ENCODE peak calls at places on chromosome 19, in ten cellular contexts. N is retinal pigment epithelial cell, R is AG10803, E is heart left ventricle, P is neural progenitor cell, S is fibroblast of mammary gland, C is psoas muscle, J is progenitor cell of endocrine pancreas, K is GM12878, U is BE2C. T is an unnamed sample.

GRCh38 chr19:7699422-7700127 is 2.4 kb downstream of the FCER2 start:
- DNase-seq in N (no peak), R (no peak), E (no peak), P (no peak), S (peak), C (no peak), J (no peak), K (peak), U (no peak), T (peak)

GRCh38 chr19:58407658-58408151 is 744 bp upstream of the ZNF584 start:
- DNase-seq in N (no peak), R (no peak), E (no peak), P (peak), S (peak), C (no peak), J (no peak), K (no peak), U (no peak), T (no peak)

GRCh38 chr19:1837625-1838105 is 10.6 kb downstream of the REXO1 start:
- DNase-seq in N (no peak), R (no peak), E (no peak), P (peak), S (peak), C (no peak), J (peak), K (no peak), U (peak), T (peak)

GRCh38 chr19:46860846-46861690 is at the start of gene ARHGAP35:
- DNase-seq in N (no peak), R (no peak), E (peak), P (no peak), S (no peak), C (no peak), J (no peak), K (no peak), U (no peak), T (peak)

GRCh38 chr19:56601375-56601774 is 6.3 kb downstream of the ZNF71 start:
- DNase-seq in N (no peak), R (no peak), E (no peak), P (no peak), S (peak), C (no peak), J (no peak), K (no peak), U (no peak), T (peak)

GRCh38 chr19:41646589-41647204 is 19.8 kb upstream of the CEACAM4 start:
- DNase-seq in N (no peak), R (peak), E (no peak), P (no peak), S (peak), C (no peak), J (no peak), K (no peak), U (peak), T (peak)

GRCh38 chr19:33443638-33444195 is 70.2 kb downstream of the CEBPG start:
- DNase-seq in N (no peak), R (no peak), E (no peak), P (no peak), S (no peak), C (no peak), J (no peak), K (no peak), U (no peak), T (no peak)

GRCh38 chr19:4374451-4375163 is 25.7 kb downstream of the SH3GL1 start:
- DNase-seq in N (no peak), R (peak), E (peak), P (no peak), S (peak), C (peak), J (no peak), K (no peak), U (peak), T (peak)

GRCh38 chr19:46746281-46746965 is at the start of gene STRN4:
- DNase-seq in N (no peak), R (peak), E (no peak), P (peak), S (no peak), C (peak), J (peak), K (no peak), U (peak), T (no peak)

GRCh38 chr19:4172861-4173473 is 9.4 kb downstream of the SIRT6 start:
- DNase-seq in N (no peak), R (peak), E (peak), P (peak), S (no peak), C (peak), J (peak), K (no peak), U (peak), T (peak)

GRCh38 chr19:54114340-54114826 is 1.1 kb downstream of the TFPT start:
- DNase-seq in N (no peak), R (peak), E (peak), P (peak), S (peak), C (no peak), J (no peak), K (no peak), U (peak), T (no peak)

GRCh38 chr19:56727731-56728130 is 56.2 kb upstream of the ZNF835 start:
- DNase-seq in N (no peak), R (no peak), E (no peak), P (no peak), S (no peak), C (no peak), J (no peak), K (no peak), U (no peak), T (no peak)

GRCh38 chr19:35704218-35704617 is at the start of gene ZBTB32:
- DNase-seq in N (no peak), R (peak), E (peak), P (peak), S (peak), C (no peak), J (peak), K (no peak), U (no peak), T (no peak)

GRCh38 chr19:19059837-19060611 is 3.8 kb upstream of the SLC25A42 start:
- DNase-seq in N (no peak), R (no peak), E (no peak), P (no peak), S (no peak), C (no peak), J (no peak), K (no peak), U (no peak), T (no peak)

GRCh38 chr19:737591-738093 is 13.3 kb upstream of the MISP start:
- DNase-seq in N (no peak), R (peak), E (no peak), P (peak), S (peak), C (peak), J (peak), K (no peak), U (peak), T (peak)

GRCh38 chr19:1102407-1103106 is 1.2 kb upstream of the GPX4 start:
- DNase-seq in N (peak), R (peak), E (no peak), P (no peak), S (peak), C (peak), J (no peak), K (peak), U (no peak), T (peak)

GRCh38 chr19:33418871-33419762 is 45.6 kb downstream of the CEBPG start:
- DNase-seq in N (no peak), R (no peak), E (no peak), P (no peak), S (no peak), C (peak), J (no peak), K (no peak), U (peak), T (no peak)

GRCh38 chr19:1503089-1503924 is 9.5 kb downstream of the ADAMTSL5 start:
- DNase-seq in N (no peak), R (peak), E (no peak), P (peak), S (peak), C (peak), J (no peak), K (no peak), U (peak), T (peak)

GRCh38 chr19:7914598-7915045 is at the start of gene TGFBR3L:
- DNase-seq in N (no peak), R (no peak), E (peak), P (no peak), S (no peak), C (peak), J (no peak), K (no peak), U (peak), T (no peak)

GRCh38 chr19:7507884-7508283 is 8.0 kb upstream of the ZNF358 start:
- DNase-seq in N (peak), R (peak), E (peak), P (peak), S (peak), C (peak), J (no peak), K (no peak), U (peak), T (peak)

GRCh38 chr19:15368798-15369593 is 10.6 kb downstream of the AKAP8 start:
- DNase-seq in N (no peak), R (no peak), E (no peak), P (no peak), S (no peak), C (no peak), J (no peak), K (no peak), U (no peak), T (no peak)

GRCh38 chr19:4234862-4235201 is 5.5 kb downstream of the EBI3 start:
- DNase-seq in N (no peak), R (no peak), E (no peak), P (no peak), S (no peak), C (no peak), J (no peak), K (no peak), U (no peak), T (no peak)

GRCh38 chr19:2715470-2716274 is 5.5 kb downstream of the DIRAS1 start:
- DNase-seq in N (no peak), R (no peak), E (no peak), P (no peak), S (no peak), C (no peak), J (no peak), K (no peak), U (no peak), T (no peak)

GRCh38 chr19:12792853-12793289 is 1.6 kb downstream of the JUNB start:
- DNase-seq in N (no peak), R (no peak), E (no peak), P (no peak), S (no peak), C (peak), J (no peak), K (no peak), U (no peak), T (no peak)

GRCh38 chr19:57800696-57801095 is 14.0 kb downstream of the ZNF552 start:
- DNase-seq in N (no peak), R (no peak), E (no peak), P (peak), S (no peak), C (no peak), J (no peak), K (no peak), U (no peak), T (no peak)

GRCh38 chr19:8505680-8506401 is 3.4 kb upstream of the PRAM1 start:
- DNase-seq in N (no peak), R (peak), E (peak), P (peak), S (peak), C (peak), J (peak), K (no peak), U (peak), T (peak)

GRCh38 chr19:5968431-5969373 is 9.2 kb downstream of the RANBP3 start:
- DNase-seq in N (no peak), R (no peak), E (no peak), P (no peak), S (no peak), C (no peak), J (no peak), K (no peak), U (no peak), T (peak)

GRCh38 chr19:1862424-1863307 is 713 bp downstream of the KLF16 start:
- DNase-seq in N (no peak), R (no peak), E (peak), P (peak), S (no peak), C (peak), J (no peak), K (no peak), U (peak), T (peak)

DNA sequence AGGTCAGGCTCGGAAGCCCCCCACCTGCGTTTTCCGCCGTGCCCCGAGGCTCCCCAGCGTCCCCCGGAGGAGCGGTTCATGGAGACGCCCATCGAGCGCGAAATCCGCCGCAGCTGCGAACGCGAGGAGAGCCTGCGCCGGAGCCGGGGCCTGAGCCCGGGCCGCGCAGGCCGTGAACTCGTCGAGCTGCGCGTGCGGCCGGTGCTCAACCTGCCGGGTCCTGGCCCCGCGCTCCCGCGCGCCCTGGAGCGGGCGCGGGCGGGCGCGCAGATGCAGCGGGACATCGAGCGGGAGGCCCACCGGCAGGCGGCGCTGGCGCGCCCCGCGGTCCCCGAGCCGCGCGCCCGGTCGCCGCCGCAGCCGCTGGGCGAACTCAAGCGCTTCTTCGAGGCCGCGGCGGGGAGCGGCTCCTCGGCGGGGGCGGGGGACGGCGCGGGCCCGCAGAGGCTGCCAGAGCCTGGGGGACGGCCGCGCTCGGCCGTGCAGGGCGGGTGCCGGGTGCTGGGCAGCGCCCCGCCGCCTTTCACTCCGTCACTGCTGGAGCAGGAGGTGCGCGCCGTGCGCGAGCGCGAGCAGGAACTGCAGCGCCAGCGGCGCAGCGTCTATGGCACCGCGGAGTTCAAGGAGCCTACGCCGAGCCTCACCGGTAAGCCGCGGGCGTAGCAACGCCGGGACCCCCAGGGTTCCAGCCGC is 792 bp downstream of the MISP3 start:
- DNase-seq in N (no peak), R (peak), E (peak), P (peak), S (peak), C (peak), J (peak), K (no peak), U (peak), T (peak)
- TF ChIP-seq CTCF in N (peak), R (peak), E (peak), P (peak), S (no peak), C (peak), J (peak), K (peak), U (peak), T (peak)

GRCh38 chr19:44738603-44739585 is 9.6 kb upstream of the BCL3 start:
- DNase-seq in N (no peak), R (no peak), E (no peak), P (no peak), S (no peak), C (no peak), J (no peak), K (no peak), U (no peak), T (no peak)

GRCh38 chr19:44741841-44742352 is 6.6 kb upstream of the BCL3 start:
- DNase-seq in N (peak), R (peak), E (peak), P (peak), S (peak), C (peak), J (no peak), K (no peak), U (peak), T (peak)

GRCh38 chr19:44741258-44741731 is 7.2 kb upstream of the BCL3 start:
- DNase-seq in N (no peak), R (peak), E (no peak), P (no peak), S (no peak), C (no peak), J (no peak), K (no peak), U (no peak), T (peak)

GRCh38 chr19:44738161-44738535 is 10.4 kb upstream of the BCL3 start:
- DNase-seq in N (no peak), R (no peak), E (no peak), P (no peak), S (no peak), C (no peak), J (no peak), K (no peak), U (no peak), T (no peak)

GRCh38 chr19:44740351-44740824 is 8.1 kb upstream of the BCL3 start:
- DNase-seq in N (no peak), R (no peak), E (no peak), P (no peak), S (no peak), C (no peak), J (no peak), K (no peak), U (no peak), T (no peak)
- TF ChIP-seq CTCF in N (peak), R (peak), E (no peak), P (no peak), S (peak), C (no peak), J (peak), K (peak), U (peak), T (no peak)

GRCh38 chr19:45302416-45302815 is 20.3 kb downstream of the CKM start:
- DNase-seq in N (no peak), R (no peak), E (no peak), P (no peak), S (no peak), C (no peak), J (no peak), K (no peak), U (no peak), T (no peak)
- TF ChIP-seq CTCF in N (no peak), R (no peak), E (no peak), P (no peak), S (no peak), C (no peak), J (no peak), K (no peak), U (no peak), T (no peak)

DNA sequence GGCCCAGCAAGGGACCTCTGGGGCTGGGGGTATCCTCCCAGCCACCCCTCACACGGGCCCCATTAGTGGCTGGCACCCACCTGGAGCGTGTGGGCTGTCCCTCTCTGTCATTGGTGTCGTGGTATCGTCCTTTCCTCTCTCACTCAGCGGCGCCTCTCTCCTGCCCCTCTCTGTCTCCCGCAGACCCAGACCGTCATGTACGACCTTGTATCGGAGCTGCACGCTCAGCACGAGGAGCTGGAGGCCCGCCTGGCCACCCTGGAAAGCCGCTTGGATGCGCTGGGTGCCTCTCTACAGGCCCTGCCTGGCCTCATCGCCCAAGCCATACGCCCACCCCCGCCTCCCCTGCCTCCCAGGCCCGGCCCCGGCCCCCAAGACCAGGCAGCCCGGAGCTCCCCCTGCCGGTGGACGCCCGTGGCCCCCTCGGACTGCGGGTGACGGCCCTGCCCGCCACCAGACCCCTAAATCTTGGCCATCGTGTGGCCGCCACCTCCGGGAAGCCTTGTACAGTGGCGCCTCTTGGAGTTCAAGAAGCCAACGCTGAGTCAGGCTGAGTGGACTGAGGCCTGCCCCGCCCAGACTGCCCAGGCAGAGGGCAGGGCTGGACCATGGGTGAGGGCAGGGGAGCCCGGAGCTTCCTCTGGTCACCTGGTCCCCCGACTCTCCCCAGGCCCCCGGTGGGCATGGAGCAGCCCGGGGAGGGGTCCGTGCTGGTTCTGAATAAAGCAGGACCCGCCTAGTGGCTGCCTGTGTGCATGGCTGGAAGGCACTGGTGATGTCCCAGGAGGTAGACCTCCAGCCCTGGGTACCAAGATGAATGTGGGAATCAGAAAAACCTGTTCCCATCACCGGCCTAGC is 9.8 kb upstream of the ARRDC2 start:
- DNase-seq in N (no peak), R (no peak), E (no peak), P (peak), S (peak), C (no peak), J (no peak), K (no peak), U (peak), T (peak)
- TF ChIP-seq CTCF in N (no peak), R (peak), E (no peak), P (peak), S (no peak), C (no peak), J (peak), K (peak), U (no peak), T (peak)

GRCh38 chr19:49915271-49915670 is 13.7 kb upstream of the ATF5 start:
- DNase-seq in N (no peak), R (no peak), E (no peak), P (no peak), S (no peak), C (no peak), J (no peak), K (no peak), U (no peak), T (no peak)
- TF ChIP-seq CTCF in N (no peak), R (peak), E (no peak), P (no peak), S (no peak), C (no peak), J (peak), K (peak), U (peak), T (no peak)

GRCh38 chr19:10968527-10969081 is 7.8 kb downstream of the SMARCA4 start:
- DNase-seq in N (no peak), R (no peak), E (no peak), P (no peak), S (no peak), C (no peak), J (no peak), K (peak), U (no peak), T (no peak)
- TF ChIP-seq CTCF in N (no peak), R (no peak), E (no peak), P (no peak), S (no peak), C (no peak), J (no peak), K (no peak), U (no peak), T (no peak)